ENCODE peak calls at places on chromosomes 4 and X, in six cellular contexts. One of them, this sample, is unnamed.

GRCh38 chr4:145739840-145740239 is 59.9 kb downstream of the C4orf51 start:
- DNase-seq in neural progenitor cell: no peak
- DNase-seq in K562: no peak
- DNase-seq in pancreas: no peak
- DNase-seq in HCT116: no peak
- DNase-seq in naive thymus-derived CD4-positive, alpha-beta T cell: no peak
- DNase-seq in this sample: no peak

GRCh38 chr4:172232966-172233365 is 419.8 kb downstream of the GALNTL6 start:
- DNase-seq in neural progenitor cell: peak; percentile 54
- DNase-seq in K562: no peak
- DNase-seq in pancreas: no peak
- DNase-seq in HCT116: peak; percentile 29
- DNase-seq in naive thymus-derived CD4-positive, alpha-beta T cell: no peak
- DNase-seq in this sample: no peak

GRCh38 chr4:152981278-152981677 is 45.2 kb downstream of the FHDC1 start:
- DNase-seq in neural progenitor cell: no peak
- DNase-seq in K562: no peak
- DNase-seq in pancreas: no peak
- DNase-seq in HCT116: no peak
- DNase-seq in naive thymus-derived CD4-positive, alpha-beta T cell: no peak
- DNase-seq in this sample: no peak

GRCh38 chr4:93199492-93199891 is 629.1 kb upstream of the ATOH1 start:
- DNase-seq in neural progenitor cell: peak; percentile 73
- DNase-seq in K562: no peak
- DNase-seq in pancreas: no peak
- DNase-seq in HCT116: peak; percentile 45
- DNase-seq in naive thymus-derived CD4-positive, alpha-beta T cell: no peak
- DNase-seq in this sample: no peak

GRCh38 chrX:86946569-86946968 is 571.0 kb upstream of the KLHL4 start:
- DNase-seq in neural progenitor cell: peak; percentile 64
- DNase-seq in K562: peak; percentile 4
- DNase-seq in pancreas: peak; percentile 21
- DNase-seq in HCT116: no peak
- DNase-seq in naive thymus-derived CD4-positive, alpha-beta T cell: no peak
- DNase-seq in this sample: peak; percentile 7

GRCh38 chr4:123889376-123889945 is 492.9 kb downstream of the SPRY1 start:
- DNase-seq in neural progenitor cell: no peak
- DNase-seq in K562: no peak
- DNase-seq in pancreas: no peak
- DNase-seq in HCT116: no peak
- DNase-seq in naive thymus-derived CD4-positive, alpha-beta T cell: no peak
- DNase-seq in this sample: no peak

GRCh38 chr4:173500841-173501591 is 29.0 kb downstream of the HAND2 start:
- DNase-seq in neural progenitor cell: no peak
- DNase-seq in K562: no peak
- DNase-seq in pancreas: no peak
- DNase-seq in HCT116: no peak
- DNase-seq in naive thymus-derived CD4-positive, alpha-beta T cell: no peak
- DNase-seq in this sample: no peak

GRCh38 chr4:186712690-186713089 is 11.0 kb downstream of the FAT1 start:
- DNase-seq in neural progenitor cell: no peak
- DNase-seq in K562: no peak
- DNase-seq in pancreas: no peak
- DNase-seq in HCT116: no peak
- DNase-seq in naive thymus-derived CD4-positive, alpha-beta T cell: no peak
- DNase-seq in this sample: no peak

GRCh38 chr4:38411092-38411491 is 252.9 kb upstream of the KLF3 start:
- DNase-seq in neural progenitor cell: no peak
- DNase-seq in K562: no peak
- DNase-seq in pancreas: no peak
- DNase-seq in HCT116: no peak
- DNase-seq in naive thymus-derived CD4-positive, alpha-beta T cell: no peak
- DNase-seq in this sample: no peak

GRCh38 chrX:129791961-129792570 is 12.3 kb downstream of the SASH3 start:
- DNase-seq in neural progenitor cell: no peak
- DNase-seq in K562: no peak
- DNase-seq in pancreas: no peak
- DNase-seq in HCT116: no peak
- DNase-seq in naive thymus-derived CD4-positive, alpha-beta T cell: no peak
- DNase-seq in this sample: no peak

GRCh38 chr4:132955146-132955545 is 193.9 kb upstream of the PCDH10 start:
- DNase-seq in neural progenitor cell: peak; percentile 29
- DNase-seq in K562: no peak
- DNase-seq in pancreas: no peak
- DNase-seq in HCT116: no peak
- DNase-seq in naive thymus-derived CD4-positive, alpha-beta T cell: no peak
- DNase-seq in this sample: no peak

GRCh38 chr4:69039071-69039470 is 57.2 kb upstream of the UGT2B7 start:
- DNase-seq in neural progenitor cell: no peak
- DNase-seq in K562: no peak
- DNase-seq in pancreas: no peak
- DNase-seq in HCT116: no peak
- DNase-seq in naive thymus-derived CD4-positive, alpha-beta T cell: no peak
- DNase-seq in this sample: no peak

GRCh38 chr4:152992027-152992426 is 55.9 kb downstream of the FHDC1 start:
- DNase-seq in neural progenitor cell: no peak
- DNase-seq in K562: no peak
- DNase-seq in pancreas: no peak
- DNase-seq in HCT116: no peak
- DNase-seq in naive thymus-derived CD4-positive, alpha-beta T cell: no peak
- DNase-seq in this sample: no peak

GRCh38 chr4:128859887-128860774 is 50.6 kb downstream of the JADE1 start:
- DNase-seq in neural progenitor cell: peak; percentile 33
- DNase-seq in K562: no peak
- DNase-seq in pancreas: no peak
- DNase-seq in HCT116: no peak
- DNase-seq in naive thymus-derived CD4-positive, alpha-beta T cell: no peak
- DNase-seq in this sample: no peak

GRCh38 chr4:161714022-161714751 is 449.6 kb downstream of the FSTL5 start:
- DNase-seq in neural progenitor cell: no peak
- DNase-seq in K562: no peak
- DNase-seq in pancreas: no peak
- DNase-seq in HCT116: peak; percentile 18
- DNase-seq in naive thymus-derived CD4-positive, alpha-beta T cell: no peak
- DNase-seq in this sample: no peak

GRCh38 chr4:79050521-79050880 is 111.3 kb upstream of the PAQR3 start:
- DNase-seq in neural progenitor cell: no peak
- DNase-seq in K562: no peak
- DNase-seq in pancreas: no peak
- DNase-seq in HCT116: no peak
- DNase-seq in naive thymus-derived CD4-positive, alpha-beta T cell: no peak
- DNase-seq in this sample: no peak

GRCh38 chr4:76300012-76300411 is 6.5 kb upstream of the STBD1 start:
- DNase-seq in neural progenitor cell: no peak
- DNase-seq in K562: no peak
- DNase-seq in pancreas: no peak
- DNase-seq in HCT116: no peak
- DNase-seq in naive thymus-derived CD4-positive, alpha-beta T cell: no peak
- DNase-seq in this sample: no peak

GRCh38 chr4:111671756-111672155 is 473.5 kb upstream of the FAM241A start:
- DNase-seq in neural progenitor cell: no peak
- DNase-seq in K562: no peak
- DNase-seq in pancreas: no peak
- DNase-seq in HCT116: no peak
- DNase-seq in naive thymus-derived CD4-positive, alpha-beta T cell: no peak
- DNase-seq in this sample: no peak

GRCh38 chr4:921830-922331 is 10.2 kb downstream of the GAK start:
- DNase-seq in neural progenitor cell: no peak
- DNase-seq in K562: no peak
- DNase-seq in pancreas: no peak
- DNase-seq in HCT116: no peak
- DNase-seq in naive thymus-derived CD4-positive, alpha-beta T cell: no peak
- DNase-seq in this sample: no peak

GRCh38 chr4:155796031-155796430 is 37.2 kb downstream of the GUCY1B1 start:
- DNase-seq in neural progenitor cell: peak; percentile 30
- DNase-seq in K562: no peak
- DNase-seq in pancreas: no peak
- DNase-seq in HCT116: peak; percentile 28
- DNase-seq in naive thymus-derived CD4-positive, alpha-beta T cell: no peak
- DNase-seq in this sample: no peak

GRCh38 chr4:57676394-57676793 is 566.2 kb upstream of the IGFBP7 start:
- DNase-seq in neural progenitor cell: no peak
- DNase-seq in K562: no peak
- DNase-seq in pancreas: no peak
- DNase-seq in HCT116: no peak
- DNase-seq in naive thymus-derived CD4-positive, alpha-beta T cell: no peak
- DNase-seq in this sample: no peak

GRCh38 chr4:98778206-98778605 is 119.8 kb upstream of the TSPAN5 start:
- DNase-seq in neural progenitor cell: no peak
- DNase-seq in K562: no peak
- DNase-seq in pancreas: no peak
- DNase-seq in HCT116: no peak
- DNase-seq in naive thymus-derived CD4-positive, alpha-beta T cell: no peak
- DNase-seq in this sample: peak; percentile 58

GRCh38 chr4:68250151-68250930 is 4.8 kb upstream of the TMPRSS11B start:
- DNase-seq in neural progenitor cell: no peak
- DNase-seq in K562: no peak
- DNase-seq in pancreas: no peak
- DNase-seq in HCT116: no peak
- DNase-seq in naive thymus-derived CD4-positive, alpha-beta T cell: no peak
- DNase-seq in this sample: no peak

GRCh38 chr4:47623916-47624554 is 139.0 kb downstream of the ATP10D start:
- DNase-seq in neural progenitor cell: no peak
- DNase-seq in K562: no peak
- DNase-seq in pancreas: no peak
- DNase-seq in HCT116: no peak
- DNase-seq in naive thymus-derived CD4-positive, alpha-beta T cell: no peak
- DNase-seq in this sample: no peak

GRCh38 chr4:39706829-39707511 is 9.0 kb downstream of the UBE2K start:
- DNase-seq in neural progenitor cell: no peak
- DNase-seq in K562: no peak
- DNase-seq in pancreas: no peak
- DNase-seq in HCT116: no peak
- DNase-seq in naive thymus-derived CD4-positive, alpha-beta T cell: no peak
- DNase-seq in this sample: no peak

GRCh38 chr4:7807351-7807921 is 132.2 kb downstream of the AFAP1 start:
- DNase-seq in neural progenitor cell: no peak
- DNase-seq in K562: no peak
- DNase-seq in pancreas: no peak
- DNase-seq in HCT116: no peak
- DNase-seq in naive thymus-derived CD4-positive, alpha-beta T cell: no peak
- DNase-seq in this sample: no peak
- H3K4me1 ChIP-seq in neural progenitor cell: peaks cover 38% of the 10 kb centered on the region
- H3K4me1 ChIP-seq in K562: no peaks in the 10 kb centered on the region
- H3K4me1 ChIP-seq in pancreas: peaks cover 21% of the 10 kb centered on the region
- H3K4me1 ChIP-seq in HCT116: peaks cover 8% of the 10 kb centered on the region
- H3K4me1 ChIP-seq in naive thymus-derived CD4-positive, alpha-beta T cell: no peaks in the 10 kb centered on the region
- H3K4me1 ChIP-seq in this sample: peaks cover 59% of the 10 kb centered on the region

GRCh38 chrX:17377795-17378194 is 2.8 kb downstream of the NHS start:
- DNase-seq in neural progenitor cell: peak; percentile 2
- DNase-seq in K562: no peak
- DNase-seq in pancreas: no peak
- DNase-seq in HCT116: no peak
- DNase-seq in naive thymus-derived CD4-positive, alpha-beta T cell: peak; percentile 9
- DNase-seq in this sample: no peak
- H3K4me3 ChIP-seq in neural progenitor cell: peak overlapping the region; percentile 64
- H3K4me3 ChIP-seq in K562: no peak overlapping the region
- H3K4me3 ChIP-seq in pancreas: no peak overlapping the region
- H3K4me3 ChIP-seq in HCT116: peak overlapping the region; percentile 65
- H3K4me3 ChIP-seq in naive thymus-derived CD4-positive, alpha-beta T cell: no peak overlapping the region
- H3K4me3 ChIP-seq in this sample: no peak overlapping the region

DNA sequence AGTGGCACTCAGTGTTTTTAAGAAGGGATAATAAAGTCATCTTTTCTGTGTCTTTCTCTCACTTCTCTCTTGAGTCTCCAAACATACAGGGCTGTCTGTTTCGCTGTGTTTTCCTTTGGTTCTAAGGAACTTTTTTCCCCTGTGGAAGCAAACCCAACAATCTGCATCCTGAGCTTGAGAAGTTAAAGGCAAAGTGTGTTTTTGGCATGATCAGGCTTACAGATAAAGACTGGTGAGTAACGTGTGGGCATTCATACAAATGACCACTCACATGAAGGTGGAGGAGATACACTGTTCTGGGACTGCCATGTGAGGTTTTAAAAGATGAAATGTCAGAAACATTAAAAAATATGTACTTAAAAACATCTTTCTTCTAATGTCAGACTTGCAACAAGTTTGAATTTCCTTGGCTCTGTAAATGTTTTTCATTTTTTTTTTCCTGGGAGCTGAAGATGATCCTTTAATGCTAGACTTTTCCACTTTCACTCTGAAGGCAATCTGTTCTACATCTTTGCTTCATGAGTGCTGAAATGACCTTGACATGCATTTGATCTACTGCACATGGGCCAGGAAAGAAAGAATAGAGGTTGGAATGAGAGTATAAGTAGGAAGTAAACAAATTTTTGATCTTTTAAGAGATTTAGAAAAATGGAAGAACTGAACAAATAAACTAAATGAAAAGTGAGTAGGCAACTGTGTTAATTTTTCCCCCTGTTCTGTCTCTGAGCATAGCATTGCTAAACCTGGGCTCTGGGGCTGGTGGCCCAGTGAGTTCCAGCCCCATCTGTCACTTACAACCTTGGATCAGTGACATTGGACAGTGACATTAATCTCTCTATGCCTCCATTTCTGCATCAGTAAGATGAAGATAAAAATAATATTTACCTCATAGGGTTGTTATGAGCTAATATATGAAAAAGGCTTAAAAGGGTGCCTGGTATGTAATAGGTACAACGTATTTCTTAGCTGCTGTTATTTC is 151.1 kb upstream of the TBC1D9 start:
- DNase-seq in neural progenitor cell: no peak
- DNase-seq in K562: no peak
- DNase-seq in pancreas: no peak
- DNase-seq in HCT116: no peak
- DNase-seq in naive thymus-derived CD4-positive, alpha-beta T cell: no peak
- DNase-seq in this sample: no peak
- H3K27ac ChIP-seq in neural progenitor cell: no peak overlapping the region
- H3K27ac ChIP-seq in K562: no peak overlapping the region
- H3K27ac ChIP-seq in pancreas: no peak overlapping the region
- H3K27ac ChIP-seq in HCT116: no peak overlapping the region
- H3K27ac ChIP-seq in naive thymus-derived CD4-positive, alpha-beta T cell: no peak overlapping the region
- H3K27ac ChIP-seq in this sample: no peak overlapping the region

DNA sequence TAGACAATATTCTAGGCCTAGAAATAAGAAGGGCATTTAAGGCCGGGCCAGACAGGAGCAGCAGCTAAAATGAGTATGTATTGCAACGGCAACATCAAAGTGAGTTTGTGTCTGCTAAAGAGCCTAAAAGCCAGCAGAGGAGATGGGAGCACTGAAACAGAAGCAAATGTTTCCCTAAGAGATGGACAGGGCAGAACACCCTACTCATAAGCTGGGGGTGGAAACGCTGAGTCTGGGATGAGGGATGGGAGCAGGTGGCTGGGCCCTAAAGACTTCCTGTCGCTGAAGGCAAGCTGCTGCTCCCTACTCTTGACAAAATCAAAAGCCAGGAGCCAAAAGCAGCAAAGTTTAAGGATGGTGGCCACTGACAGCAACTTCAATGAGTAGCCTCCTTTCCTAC is 40.5 kb upstream of the NAP1L5 start:
- DNase-seq in neural progenitor cell: no peak
- DNase-seq in K562: no peak
- DNase-seq in pancreas: no peak
- DNase-seq in HCT116: no peak
- DNase-seq in naive thymus-derived CD4-positive, alpha-beta T cell: no peak
- DNase-seq in this sample: no peak
- H3K4me1 ChIP-seq in neural progenitor cell: peaks cover 16% of the 10 kb centered on the region
- H3K4me1 ChIP-seq in K562: no peaks in the 10 kb centered on the region
- H3K4me1 ChIP-seq in pancreas: peaks cover 24% of the 10 kb centered on the region
- H3K4me1 ChIP-seq in HCT116: no peaks in the 10 kb centered on the region
- H3K4me1 ChIP-seq in naive thymus-derived CD4-positive, alpha-beta T cell: peaks cover 19% of the 10 kb centered on the region
- H3K4me1 ChIP-seq in this sample: no peaks in the 10 kb centered on the region

This sample was measured in Panc1.